ENCODE peak calls at places on chromosome 18, in five cellular contexts. W, E, M, K and I are unnamed samples.

GRCh38 chr18:44870631-44871502 is 190.2 kb downstream of the SETBP1 start:
- DNase-seq in W (no peak), E (no peak), M (no peak), K (no peak), I (no peak)

GRCh38 chr18:51988277-51988676 is 351.7 kb upstream of the DCC start:
- DNase-seq in W (no peak), E (no peak), M (no peak), K (no peak), I (no peak)

GRCh38 chr18:50429207-50429948 is 54.5 kb downstream of the SKA1 start:
- DNase-seq in W (no peak), E (peak; percentile 45), M (no peak), K (peak; percentile 60), I (no peak)

GRCh38 chr18:48682768-48683167 is 143.9 kb downstream of the CTIF start:
- DNase-seq in W (no peak), E (no peak), M (no peak), K (no peak), I (no peak)

GRCh38 chr18:78611869-78612268 is 367.7 kb upstream of the SALL3 start:
- DNase-seq in W (no peak), E (no peak), M (no peak), K (no peak), I (peak; percentile 64)

GRCh38 chr18:79403723-79404566 is 8.2 kb downstream of the NFATC1 start:
- DNase-seq in W (no peak), E (no peak), M (no peak), K (no peak), I (no peak)

GRCh38 chr18:3679254-3679653 is 229.3 kb downstream of the TGIF1 start:
- DNase-seq in W (no peak), E (no peak), M (no peak), K (no peak), I (no peak)

GRCh38 chr18:35122586-35123224 is 81.5 kb downstream of the MAPRE2 start:
- DNase-seq in W (no peak), E (peak; percentile 71), M (peak; percentile 51), K (no peak), I (no peak)

GRCh38 chr18:55002261-55002660 is 43.0 kb upstream of the CCDC68 start:
- DNase-seq in W (no peak), E (no peak), M (no peak), K (no peak), I (no peak)

GRCh38 chr18:49565656-49566055 is 3.8 kb downstream of the LIPG start:
- DNase-seq in W (no peak), E (no peak), M (peak; percentile 68), K (no peak), I (no peak)

GRCh38 chr18:23460285-23461273 is 7.5 kb downstream of the RIOK3 start:
- DNase-seq in W (no peak), E (no peak), M (no peak), K (no peak), I (no peak)

GRCh38 chr18:75467396-75467795 is 39.9 kb upstream of the SMIM21 start:
- DNase-seq in W (no peak), E (no peak), M (no peak), K (no peak), I (no peak)

DNA sequence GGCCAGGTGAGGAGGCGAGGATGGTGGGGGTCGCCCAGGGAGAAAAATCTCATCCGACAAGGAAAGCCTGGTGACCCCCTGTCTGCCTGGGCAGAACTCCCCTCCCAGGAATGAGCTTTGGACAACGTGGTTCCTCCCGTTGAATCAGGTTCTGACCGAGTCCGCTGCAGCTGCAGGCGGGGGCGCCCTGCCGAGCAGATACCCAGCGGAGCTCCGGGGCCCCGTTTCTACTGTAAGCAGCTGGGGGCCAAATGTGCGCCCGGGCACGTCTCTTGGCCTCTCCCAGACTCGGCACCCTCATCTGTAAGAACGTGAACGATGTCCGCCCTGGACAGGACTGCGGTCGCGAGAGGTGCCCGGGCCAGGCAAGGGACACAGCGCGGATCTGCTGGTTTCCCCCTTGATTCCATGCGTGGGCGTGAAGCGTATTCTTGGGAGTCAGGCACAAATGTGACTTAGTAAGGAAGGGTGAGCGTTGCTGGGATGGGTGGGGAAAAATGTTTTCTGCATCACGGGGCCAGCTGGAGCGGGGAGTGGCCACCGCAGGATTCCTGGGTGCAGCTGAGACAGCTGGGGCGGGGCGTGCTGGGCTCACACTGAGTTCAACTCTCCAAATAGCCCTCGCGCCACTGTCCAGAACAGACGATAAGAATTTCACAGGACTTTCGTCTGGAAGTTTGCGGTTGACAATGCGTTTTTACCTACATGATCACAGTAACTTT is 20.2 kb upstream of the TUBB6 start:
- DNase-seq in W (peak; percentile 36), E (peak; percentile 78), M (peak; percentile 90), K (no peak), I (peak; percentile 76)
- TF ChIP-seq POLR2A in W (no peak), E (no peak), M (peak; percentile 59), K (peak; percentile 29), I (no peak)

DNA sequence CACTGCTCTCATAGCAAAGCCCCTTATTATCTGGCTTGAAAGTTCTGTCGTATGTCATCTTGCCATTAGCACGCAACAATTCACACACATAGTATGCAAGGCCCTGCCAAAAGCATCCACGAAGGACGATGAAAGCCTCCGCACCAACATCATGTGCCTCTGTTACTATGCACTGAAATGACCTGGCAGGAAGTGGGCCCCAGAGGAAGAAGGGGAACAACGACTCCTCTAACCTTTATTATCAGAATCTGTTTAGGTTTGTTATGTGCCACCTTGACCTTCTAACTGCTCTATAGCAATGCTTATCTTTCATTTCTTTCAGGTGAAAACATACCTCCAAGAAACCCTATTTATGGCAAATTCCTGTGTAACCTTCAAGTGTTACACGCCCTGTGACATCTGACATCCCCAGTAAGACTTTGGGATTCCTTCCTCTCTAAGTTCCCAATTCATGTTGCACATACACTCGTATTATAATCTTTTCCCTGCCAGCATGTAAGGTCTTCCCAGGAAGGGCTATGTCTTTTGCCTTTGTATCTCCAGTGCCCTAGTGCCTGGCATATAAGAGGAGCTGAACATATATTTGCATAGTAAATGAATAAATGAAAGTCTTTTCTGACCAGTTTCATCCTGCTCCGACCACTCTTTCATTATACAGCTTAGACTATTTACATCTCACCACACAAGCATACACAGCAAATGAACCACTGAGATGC is 7.0 kb upstream of the NDUFV2 start:
- DNase-seq in W (no peak), E (peak; percentile 46), M (no peak), K (no peak), I (no peak)
- TF ChIP-seq POLR2A in W (no peak), E (no peak), M (no peak), K (no peak), I (no peak)

GRCh38 chr18:62522178-62522509 is 681 bp upstream of the ZCCHC2 start:
- DNase-seq in W (no peak), E (no peak), M (no peak), K (peak; percentile 91), I (no peak)

GRCh38 chr18:62523255-62523588 is 397 bp downstream of the ZCCHC2 start:
- DNase-seq in W (no peak), E (no peak), M (no peak), K (no peak), I (no peak)

GRCh38 chr18:62524443-62525200 is 1.8 kb downstream of the ZCCHC2 start:
- DNase-seq in W (peak; percentile 19), E (peak; percentile 54), M (peak; percentile 66), K (peak; percentile 93), I (peak; percentile 93)

GRCh38 chr18:62522510-62523254 is at the start of gene ZCCHC2:
- DNase-seq in W (peak; percentile 70), E (peak; percentile 95), M (peak; percentile 98), K (peak; percentile 99), I (peak; percentile 97)

DNA sequence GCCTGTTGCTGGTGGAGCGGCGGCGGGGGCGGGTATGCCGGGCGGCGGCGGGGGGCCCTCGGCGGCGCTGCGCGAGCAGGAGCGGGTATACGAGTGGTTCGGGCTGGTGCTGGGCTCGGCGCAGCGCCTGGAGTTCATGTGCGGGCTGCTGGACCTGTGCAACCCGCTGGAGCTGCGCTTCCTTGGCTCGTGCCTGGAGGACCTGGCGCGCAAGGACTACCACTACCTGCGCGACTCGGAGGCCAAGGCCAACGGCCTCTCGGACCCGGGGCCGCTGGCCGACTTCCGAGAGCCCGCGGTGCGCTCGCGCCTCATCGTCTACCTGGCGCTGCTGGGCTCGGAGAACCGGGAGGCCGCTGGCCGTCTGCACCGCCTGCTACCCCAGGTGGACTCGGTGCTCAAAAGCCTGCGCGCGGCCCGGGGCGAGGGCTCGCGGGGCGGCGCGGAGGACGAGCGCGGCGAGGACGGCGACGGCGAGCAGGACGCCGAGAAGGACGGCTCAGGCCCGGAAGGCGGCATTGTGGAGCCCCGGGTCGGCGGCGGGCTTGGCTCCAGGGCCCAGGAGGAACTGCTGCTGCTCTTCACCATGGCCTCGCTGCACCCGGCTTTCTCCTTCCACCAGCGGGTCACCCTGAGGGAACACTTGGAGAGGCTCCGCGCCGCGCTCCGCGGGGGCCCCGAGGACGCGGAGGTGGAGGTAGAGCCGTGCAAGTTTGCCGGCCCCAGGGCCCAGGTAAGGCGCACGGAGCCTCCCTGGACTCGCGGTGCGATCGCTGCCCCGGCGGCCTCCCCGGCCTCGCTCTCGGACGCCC is 1.0 kb downstream of the ZCCHC2 start:
- DNase-seq in W (peak; percentile 6), E (peak; percentile 49), M (peak; percentile 66), K (peak; percentile 91), I (peak; percentile 37)
- TF ChIP-seq POLR2A in W (no peak), E (no peak), M (no peak), K (no peak), I (no peak)

GRCh38 chr18:32759768-32760167 is 13.1 kb downstream of the KLHL14 start:
- DNase-seq in W (no peak), E (no peak), M (no peak), K (no peak), I (no peak)
- TF ChIP-seq POLR2A in W (no peak), E (no peak), M (no peak), K (no peak), I (no peak)

GRCh38 chr18:57630002-57630758 is 8.5 kb upstream of the NARS1 start:
- DNase-seq in W (peak; percentile 79), E (peak; percentile 94), M (peak; percentile 98), K (peak; percentile 99), I (peak; percentile 100)
- TF ChIP-seq POLR2A in W (peak; percentile 22), E (no peak), M (peak; percentile 40), K (no peak), I (no peak)